ENCODE peak calls at places on chromosomes 2 and 18, in four cellular contexts. N is astrocyte, R is mammary epithelial cell, A is aorta. J is an unnamed sample.

GRCh38 chr18:43125471-43125870 is 10.0 kb upstream of the RIT2 start:
- DNase-seq in N (no peak), R (no peak), A (no peak), J (no peak)

GRCh38 chr2:163778045-163778753 is 42.4 kb upstream of the FIGN start:
- DNase-seq in N (peak; percentile 98), R (peak; percentile 83), A (peak; percentile 64), J (no peak)

GRCh38 chr2:19857806-19858205 is 44.0 kb downstream of the TTC32 start:
- DNase-seq in N (no peak), R (no peak), A (no peak), J (no peak)

GRCh38 chr2:24375349-24376087 is 15.2 kb upstream of the ITSN2 start:
- DNase-seq in N (no peak), R (no peak), A (no peak), J (no peak)

GRCh38 chr2:42095923-42096408 is 48.1 kb downstream of the PKDCC start:
- DNase-seq in N (peak; percentile 36), R (peak; percentile 56), A (peak; percentile 81), J (peak; percentile 74)

GRCh38 chr18:11149441-11150270 is at the start of gene PIEZO2:
- DNase-seq in N (peak; percentile 20), R (no peak), A (peak; percentile 80), J (peak; percentile 38)

GRCh38 chr2:157722580-157723234 is 94.0 kb upstream of the ACVR1C start:
- DNase-seq in N (peak; percentile 13), R (no peak), A (no peak), J (no peak)

GRCh38 chr2:221779614-221780067 is 207.5 kb upstream of the EPHA4 start:
- DNase-seq in N (peak; percentile 95), R (no peak), A (peak; percentile 69), J (peak; percentile 29)

GRCh38 chr18:30556112-30556511 is 486.4 kb downstream of the DSC3 start:
- DNase-seq in N (no peak), R (no peak), A (no peak), J (no peak)

GRCh38 chr2:88852753-88853402 is 161.4 kb downstream of the RPIA start:
- DNase-seq in N (no peak), R (no peak), A (no peak), J (no peak)

GRCh38 chr2:144505245-144505801 is 14.6 kb downstream of the ZEB2 start:
- DNase-seq in N (peak; percentile 65), R (peak; percentile 19), A (no peak), J (no peak)
- H3K4me1 ChIP-seq in N (peaks cover 18% of the 10 kb centered on the region), R (no peaks in the 10 kb centered on the region), A (peaks cover 7% of the 10 kb centered on the region), J (peaks cover 47% of the 10 kb centered on the region)

GRCh38 chr18:77132369-77133050 is at the start of gene MBP:
- DNase-seq in N (no peak), R (peak; percentile 71), A (peak; percentile 84), J (no peak)

GRCh38 chr18:77131100-77131651 is 1.4 kb downstream of the MBP start:
- DNase-seq in N (no peak), R (peak; percentile 35), A (peak; percentile 89), J (peak; percentile 84)

GRCh38 chr18:77131652-77132368 is 773 bp downstream of the MBP start:
- DNase-seq in N (no peak), R (peak; percentile 56), A (peak; percentile 89), J (peak; percentile 64)

GRCh38 chr18:77129150-77129551 is 3.4 kb downstream of the MBP start:
- DNase-seq in N (peak; percentile 99), R (peak; percentile 88), A (peak; percentile 44), J (no peak)

GRCh38 chr18:77130229-77131099 is 2.1 kb downstream of the MBP start:
- DNase-seq in N (no peak), R (no peak), A (peak; percentile 39), J (no peak)
- H3K27ac ChIP-seq in N (peak overlapping the region; percentile 96), R (peak overlapping the region; percentile 95), A (no peak overlapping the region), J (peak overlapping the region; percentile 90)

GRCh38 chr2:237591021-237591370 is 462 bp upstream of the RAB17 start:
- DNase-seq in N (no peak), R (peak; percentile 46), A (peak; percentile 48), J (no peak)

GRCh38 chr2:237588044-237588696 is 2.4 kb downstream of the RAB17 start:
- DNase-seq in N (no peak), R (no peak), A (peak; percentile 12), J (peak; percentile 5)

GRCh38 chr2:237591379-237591881 is 896 bp upstream of the RAB17 start:
- DNase-seq in N (no peak), R (no peak), A (peak; percentile 60), J (no peak)

GRCh38 chr2:237592425-237592980 is 2.0 kb upstream of the RAB17 start:
- DNase-seq in N (no peak), R (no peak), A (peak; percentile 38), J (no peak)

GRCh38 chr2:237590272-237591020 is at the start of gene RAB17:
- DNase-seq in N (peak; percentile 42), R (peak; percentile 71), A (peak; percentile 45), J (no peak)
- H3K4me3 ChIP-seq in N (no peak within 1 kb of the TSS), R (peak within 1 kb of the TSS; percentile 55), A (no peak within 1 kb of the TSS), J (no peak within 1 kb of the TSS)

GRCh38 chr18:55314031-55314430 is 274.0 kb downstream of the TCF4 start:
- DNase-seq in N (no peak), R (no peak), A (no peak), J (no peak)
- H3K4me1 ChIP-seq in N (peaks cover 4% of the 10 kb centered on the region), R (peaks cover 3% of the 10 kb centered on the region), A (no peaks in the 10 kb centered on the region), J (no peaks in the 10 kb centered on the region)

DNA sequence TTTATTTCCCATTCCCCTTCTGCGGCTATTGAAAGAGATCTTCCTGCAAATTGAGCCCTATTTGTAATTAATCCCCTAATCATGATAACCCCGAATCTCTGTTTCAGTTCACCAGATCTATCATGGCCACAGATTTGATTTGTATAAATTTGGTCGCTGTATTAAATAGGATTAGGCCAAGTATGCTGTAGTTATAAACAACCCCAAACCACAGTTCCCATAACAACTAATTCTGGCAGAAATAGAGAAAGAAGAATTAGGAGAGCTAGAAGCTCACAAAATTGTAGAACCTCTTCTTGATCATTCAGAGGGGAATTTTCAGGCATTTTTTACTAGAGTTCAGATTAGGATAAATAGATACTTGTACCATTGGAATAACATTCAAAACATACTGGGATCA is 433.7 kb upstream of the TNP1 start:
- DNase-seq in N (peak; percentile 33), R (no peak), A (no peak), J (no peak)
- H3K27ac ChIP-seq in N (no peak overlapping the region), R (no peak overlapping the region), A (no peak overlapping the region), J (no peak overlapping the region)

GRCh38 chr2:128754246-128754724 is 435.6 kb upstream of the HS6ST1 start:
- DNase-seq in N (peak; percentile 27), R (no peak), A (no peak), J (no peak)
- H3K4me3 ChIP-seq in N (no peak overlapping the region), R (no peak overlapping the region), A (no peak overlapping the region), J (no peak overlapping the region)

GRCh38 chr18:75654928-75655745 is 227.6 kb upstream of the SMIM21 start:
- DNase-seq in N (no peak), R (no peak), A (no peak), J (no peak)
- H3K4me1 ChIP-seq in N (no peaks in the 10 kb centered on the region), R (no peaks in the 10 kb centered on the region), A (no peaks in the 10 kb centered on the region), J (no peaks in the 10 kb centered on the region)

GRCh38 chr2:234259440-234259839 is 208.9 kb downstream of the SPP2 start:
- DNase-seq in N (no peak), R (no peak), A (no peak), J (no peak)

GRCh38 chr2:234254783-234255521 is 204.4 kb downstream of the SPP2 start:
- DNase-seq in N (peak; percentile 78), R (peak; percentile 91), A (no peak), J (no peak)

GRCh38 chr2:234256516-234256915 is 206.0 kb downstream of the SPP2 start:
- DNase-seq in N (no peak), R (no peak), A (no peak), J (no peak)

GRCh38 chr2:234258562-234259141 is 208.2 kb downstream of the SPP2 start:
- DNase-seq in N (peak; percentile 41), R (peak; percentile 97), A (no peak), J (no peak)

GRCh38 chr2:234257859-234258561 is 207.5 kb downstream of the SPP2 start:
- DNase-seq in N (peak; percentile 99), R (peak; percentile 99), A (peak; percentile 63), J (peak; percentile 41)
- H3K27ac ChIP-seq in N (peak overlapping the region; percentile 97), R (peak overlapping the region; percentile 99), A (no peak overlapping the region), J (no peak overlapping the region)

GRCh38 chr2:105486762-105487141 is 87.9 kb upstream of the FHL2 start:
- DNase-seq in N (no peak), R (no peak), A (no peak), J (no peak)

GRCh38 chr2:105487142-105488069 is 88.6 kb upstream of the FHL2 start:
- DNase-seq in N (peak; percentile 97), R (no peak), A (no peak), J (no peak)

GRCh38 chr2:105489168-105489878 is 90.5 kb upstream of the FHL2 start:
- DNase-seq in N (peak; percentile 4), R (no peak), A (no peak), J (no peak)

GRCh38 chr2:105490204-105490603 is 91.4 kb upstream of the FHL2 start:
- DNase-seq in N (no peak), R (no peak), A (no peak), J (no peak)

GRCh38 chr2:105488198-105488757 is 89.4 kb upstream of the FHL2 start:
- DNase-seq in N (no peak), R (no peak), A (no peak), J (no peak)
- H3K4me3 ChIP-seq in N (no peak overlapping the region), R (no peak overlapping the region), A (no peak overlapping the region), J (no peak overlapping the region)

J was measured in tibial artery.